ENCODE peak calls at places on chromosome 7, in ten cellular contexts. V, N, W, T, G, U, S, I, X and F are unnamed samples.

GRCh38 chr7:82362129-82362528 is 81.4 kb downstream of the CACNA2D1 start:
- DNase-seq in V (no peak), U (peak; percentile 5), X (no peak), G (peak; percentile 59), S (no peak), I (no peak), T (no peak), W (no peak), N (no peak), F (no peak)

GRCh38 chr7:116834815-116835533 is 27.4 kb upstream of the CAPZA2 start:
- DNase-seq in V (no peak), N (no peak), I (no peak), U (peak; percentile 96), S (no peak), W (no peak), X (no peak), T (no peak), G (peak; percentile 14), F (no peak)

GRCh38 chr7:137981175-137981574 is 20.7 kb downstream of the CREB3L2 start:
- DNase-seq in G (peak; percentile 76), X (no peak), I (no peak), U (no peak), W (no peak), S (no peak), V (no peak), N (no peak), T (no peak), F (no peak)

GRCh38 chr7:601573-602340 is 82.1 kb upstream of the PDGFA start:
- DNase-seq in S (no peak), U (no peak), N (peak; percentile 77), G (peak; percentile 16), X (peak; percentile 92), T (no peak), I (peak; percentile 94), V (peak; percentile 95), W (peak; percentile 93), F (no peak)

GRCh38 chr7:28091190-28091589 is 89.4 kb downstream of the JAZF1 start:
- DNase-seq in S (no peak), G (peak; percentile 76), V (no peak), X (no peak), W (no peak), T (no peak), N (no peak), I (no peak), U (no peak), F (no peak)

GRCh38 chr7:117963278-117964184 is 90.3 kb upstream of the CTTNBP2 start:
- DNase-seq in X (no peak), V (no peak), I (no peak), U (no peak), G (no peak), W (no peak), N (no peak), T (no peak), S (no peak), F (no peak)

GRCh38 chr7:53771701-53772100 is 736.3 kb downstream of the POM121L12 start:
- DNase-seq in N (no peak), V (no peak), I (no peak), S (no peak), X (no peak), U (no peak), T (no peak), G (no peak), W (no peak), F (no peak)

GRCh38 chr7:150629347-150629746 is 2.8 kb downstream of the GIMAP6 start:
- DNase-seq in W (no peak), G (no peak), U (no peak), N (no peak), X (no peak), I (no peak), T (no peak), S (no peak), V (no peak), F (no peak)

GRCh38 chr7:44282601-44283171 is 42.7 kb downstream of the CAMK2B start:
- DNase-seq in W (no peak), V (no peak), T (no peak), I (no peak), G (no peak), U (no peak), S (no peak), X (peak; percentile 24), N (no peak), F (no peak)

GRCh38 chr7:137953692-137954470 is 48.0 kb downstream of the CREB3L2 start:
- DNase-seq in W (no peak), U (peak; percentile 76), T (no peak), X (no peak), S (peak; percentile 54), I (no peak), G (peak; percentile 77), N (no peak), V (no peak), F (peak; percentile 72)

GRCh38 chr7:33933611-33934281 is 28.4 kb downstream of the BMPER start:
- DNase-seq in V (no peak), G (peak; percentile 95), W (no peak), U (peak; percentile 93), N (no peak), X (no peak), T (no peak), I (no peak), S (no peak), F (no peak)

GRCh38 chr7:54995166-54995565 is 23.7 kb upstream of the EGFR start:
- DNase-seq in T (no peak), N (no peak), V (no peak), X (no peak), S (no peak), G (no peak), W (no peak), U (no peak), I (no peak), F (no peak)

GRCh38 chr7:92641921-92642511 is 51.8 kb upstream of the FAM133B start:
- DNase-seq in W (peak; percentile 72), N (peak; percentile 19), U (peak; percentile 84), V (peak; percentile 83), G (peak; percentile 74), S (no peak), I (peak; percentile 76), T (no peak), X (no peak), F (no peak)

GRCh38 chr7:140304071-140304799 is 94.1 kb downstream of the SLC37A3 start:
- DNase-seq in N (peak; percentile 28), I (peak; percentile 17), U (peak; percentile 26), W (peak; percentile 22), X (no peak), G (peak; percentile 13), V (peak; percentile 51), S (peak; percentile 3), T (peak; percentile 38), F (no peak)

GRCh38 chr7:19708397-19709248 is at the start of gene POLR1F:
- DNase-seq in I (peak; percentile 91), S (peak; percentile 92), T (peak; percentile 96), N (peak; percentile 91), W (peak; percentile 90), G (peak; percentile 92), V (peak; percentile 99), U (peak; percentile 86), X (peak; percentile 95), F (peak; percentile 90)

GRCh38 chr7:37901890-37902524 is 14.6 kb downstream of the SFRP4 start:
- DNase-seq in X (no peak), U (peak; percentile 59), W (no peak), V (no peak), S (no peak), T (no peak), N (no peak), G (peak; percentile 55), I (no peak), F (no peak)

GRCh38 chr7:24820730-24821044 is 63.4 kb upstream of the GSDME start:
- DNase-seq in U (no peak), V (no peak), X (no peak), N (no peak), S (no peak), G (peak; percentile 92), T (no peak), I (no peak), W (no peak), F (no peak)

GRCh38 chr7:1696671-1697498 is 26.8 kb downstream of the ELFN1 start:
- DNase-seq in T (no peak), U (no peak), W (no peak), S (no peak), I (no peak), G (no peak), N (no peak), V (no peak), X (peak; percentile 34), F (no peak)

GRCh38 chr7:491292-491957 is 28.2 kb downstream of the PDGFA start:
- DNase-seq in I (no peak), S (no peak), U (no peak), W (no peak), N (no peak), X (peak; percentile 25), G (no peak), T (no peak), V (no peak), F (no peak)